ENCODE peak calls at places on chromosome 19, in nine cellular contexts. One of them, this sample, is unnamed.

GRCh38 chr19:2087621-2088100 is 8.5 kb downstream of the MOB3A start:
- DNase-seq in A549: no peak
- DNase-seq in left ventricle myocardium inferior: no peak
- DNase-seq in T-helper 2 cell: no peak
- DNase-seq in esophagus muscularis mucosa: no peak
- DNase-seq in central memory CD8-positive, alpha-beta T cell: no peak
- DNase-seq in activated CD8-positive, alpha-beta memory T cell treated with anti-CD3 and anti-CD28 coated beads for 1 hour: no peak
- DNase-seq in substantia nigra: no peak
- DNase-seq in NCI-H2227 treated with DMSO at 0.1 percent for 48 hours: no peak
- DNase-seq in this sample: peak; percentile 74

GRCh38 chr19:13099073-13099999 is 3.3 kb downstream of the LYL1 start:
- DNase-seq in T-helper 2 cell: peak; percentile 56
- DNase-seq in activated CD8-positive, alpha-beta memory T cell treated with anti-CD3 and anti-CD28 coated beads for 1 hour: peak; percentile 64
- DNase-seq in A549: no peak
- DNase-seq in substantia nigra: no peak
- DNase-seq in left ventricle myocardium inferior: peak; percentile 81
- DNase-seq in esophagus muscularis mucosa: no peak
- DNase-seq in NCI-H2227 treated with DMSO at 0.1 percent for 48 hours: no peak
- DNase-seq in central memory CD8-positive, alpha-beta T cell: peak; percentile 76
- DNase-seq in this sample: peak; percentile 69

GRCh38 chr19:12783226-12783848 is 7.9 kb upstream of the JUNB start:
- DNase-seq in central memory CD8-positive, alpha-beta T cell: no peak
- DNase-seq in T-helper 2 cell: no peak
- DNase-seq in NCI-H2227 treated with DMSO at 0.1 percent for 48 hours: no peak
- DNase-seq in A549: no peak
- DNase-seq in esophagus muscularis mucosa: no peak
- DNase-seq in substantia nigra: no peak
- DNase-seq in left ventricle myocardium inferior: no peak
- DNase-seq in activated CD8-positive, alpha-beta memory T cell treated with anti-CD3 and anti-CD28 coated beads for 1 hour: no peak
- DNase-seq in this sample: no peak

GRCh38 chr19:42421591-42422031 is 5.6 kb downstream of the LIPE start:
- DNase-seq in activated CD8-positive, alpha-beta memory T cell treated with anti-CD3 and anti-CD28 coated beads for 1 hour: no peak
- DNase-seq in A549: no peak
- DNase-seq in NCI-H2227 treated with DMSO at 0.1 percent for 48 hours: no peak
- DNase-seq in central memory CD8-positive, alpha-beta T cell: no peak
- DNase-seq in substantia nigra: no peak
- DNase-seq in T-helper 2 cell: no peak
- DNase-seq in esophagus muscularis mucosa: no peak
- DNase-seq in left ventricle myocardium inferior: no peak
- DNase-seq in this sample: no peak

GRCh38 chr19:1049841-1050240 is 9.9 kb downstream of the ABCA7 start:
- DNase-seq in activated CD8-positive, alpha-beta memory T cell treated with anti-CD3 and anti-CD28 coated beads for 1 hour: no peak
- DNase-seq in T-helper 2 cell: no peak
- DNase-seq in esophagus muscularis mucosa: no peak
- DNase-seq in NCI-H2227 treated with DMSO at 0.1 percent for 48 hours: no peak
- DNase-seq in substantia nigra: no peak
- DNase-seq in central memory CD8-positive, alpha-beta T cell: no peak
- DNase-seq in left ventricle myocardium inferior: no peak
- DNase-seq in A549: no peak
- DNase-seq in this sample: no peak

GRCh38 chr19:1240925-1241324 is 626 bp upstream of the ATP5F1D start:
- DNase-seq in esophagus muscularis mucosa: no peak
- DNase-seq in activated CD8-positive, alpha-beta memory T cell treated with anti-CD3 and anti-CD28 coated beads for 1 hour: no peak
- DNase-seq in NCI-H2227 treated with DMSO at 0.1 percent for 48 hours: no peak
- DNase-seq in substantia nigra: no peak
- DNase-seq in left ventricle myocardium inferior: no peak
- DNase-seq in central memory CD8-positive, alpha-beta T cell: no peak
- DNase-seq in T-helper 2 cell: no peak
- DNase-seq in A549: no peak
- DNase-seq in this sample: no peak

GRCh38 chr19:42831221-42832019 is 48.1 kb downstream of the PSG1 start:
- DNase-seq in NCI-H2227 treated with DMSO at 0.1 percent for 48 hours: no peak
- DNase-seq in left ventricle myocardium inferior: no peak
- DNase-seq in central memory CD8-positive, alpha-beta T cell: no peak
- DNase-seq in substantia nigra: no peak
- DNase-seq in T-helper 2 cell: no peak
- DNase-seq in activated CD8-positive, alpha-beta memory T cell treated with anti-CD3 and anti-CD28 coated beads for 1 hour: no peak
- DNase-seq in esophagus muscularis mucosa: no peak
- DNase-seq in A549: peak; percentile 77
- DNase-seq in this sample: no peak

GRCh38 chr19:13881692-13882418 is 4.9 kb downstream of the NANOS3 start:
- DNase-seq in NCI-H2227 treated with DMSO at 0.1 percent for 48 hours: no peak
- DNase-seq in central memory CD8-positive, alpha-beta T cell: no peak
- DNase-seq in substantia nigra: no peak
- DNase-seq in activated CD8-positive, alpha-beta memory T cell treated with anti-CD3 and anti-CD28 coated beads for 1 hour: no peak
- DNase-seq in left ventricle myocardium inferior: no peak
- DNase-seq in esophagus muscularis mucosa: no peak
- DNase-seq in A549: no peak
- DNase-seq in T-helper 2 cell: no peak
- DNase-seq in this sample: no peak

GRCh38 chr19:35531291-35531690 is 2.0 kb upstream of the GAPDHS start:
- DNase-seq in A549: no peak
- DNase-seq in central memory CD8-positive, alpha-beta T cell: no peak
- DNase-seq in T-helper 2 cell: no peak
- DNase-seq in activated CD8-positive, alpha-beta memory T cell treated with anti-CD3 and anti-CD28 coated beads for 1 hour: no peak
- DNase-seq in NCI-H2227 treated with DMSO at 0.1 percent for 48 hours: no peak
- DNase-seq in substantia nigra: no peak
- DNase-seq in esophagus muscularis mucosa: no peak
- DNase-seq in left ventricle myocardium inferior: no peak
- DNase-seq in this sample: no peak

GRCh38 chr19:32041681-32042292 is 303.6 kb upstream of the ZNF507 start:
- DNase-seq in esophagus muscularis mucosa: no peak
- DNase-seq in A549: peak; percentile 29
- DNase-seq in activated CD8-positive, alpha-beta memory T cell treated with anti-CD3 and anti-CD28 coated beads for 1 hour: no peak
- DNase-seq in T-helper 2 cell: no peak
- DNase-seq in left ventricle myocardium inferior: peak; percentile 27
- DNase-seq in substantia nigra: no peak
- DNase-seq in central memory CD8-positive, alpha-beta T cell: no peak
- DNase-seq in NCI-H2227 treated with DMSO at 0.1 percent for 48 hours: no peak
- DNase-seq in this sample: no peak